ENCODE peak calls at places on chromosomes 3 and 15, in eight cellular contexts. M is thoracic aorta; V is HT1080; X is activated T-cell treated with anti-CD3 and anti-CD28 coated beads, Interleukin-2, amount 50 U/mL, for 4 hours; O is central memory CD4-positive, alpha-beta T cell; P is NCI-H524; A is astrocyte; U is hippocampal formation. C is an unnamed sample.

GRCh38 chr3:38497026-38497425 is 886 bp downstream of the EXOG start:
- DNase-seq in M (no peak), V (no peak), X (no peak), O (no peak), P (peak), A (peak), U (no peak), C (no peak)

GRCh38 chr15:100314809-100315400 is 26.9 kb downstream of the ADAMTS17 start:
- DNase-seq in M (no peak), V (no peak), X (no peak), O (no peak), P (no peak), A (no peak), U (no peak), C (peak)

GRCh38 chr15:69666441-69666882 is 213.8 kb downstream of the RPLP1 start:
- DNase-seq in M (no peak), V (peak), X (no peak), O (no peak), P (no peak), A (peak), U (no peak), C (no peak)

GRCh38 chr3:48996640-48997039 is 6.6 kb downstream of the P4HTM start:
- DNase-seq in M (no peak), V (no peak), X (no peak), O (no peak), P (no peak), A (no peak), U (no peak), C (no peak)

GRCh38 chr3:192916455-192917257 is 1.0 kb downstream of the MB21D2 start:
- DNase-seq in M (no peak), V (peak), X (peak), O (peak), P (peak), A (peak), U (peak), C (peak)

GRCh38 chr15:94348084-94348483 is 116.7 kb downstream of the MCTP2 start:
- DNase-seq in M (no peak), V (no peak), X (no peak), O (no peak), P (no peak), A (no peak), U (no peak), C (no peak)

GRCh38 chr15:67144609-67145306 is 79.4 kb downstream of the SMAD3 start:
- DNase-seq in M (no peak), V (peak), X (no peak), O (no peak), P (no peak), A (peak), U (no peak), C (peak)

GRCh38 chr15:33244471-33244870 is 50.0 kb upstream of the FMN1 start:
- DNase-seq in M (no peak), V (no peak), X (no peak), O (no peak), P (no peak), A (no peak), U (no peak), C (no peak)

GRCh38 chr15:53446376-53446775 is 313.1 kb downstream of the WDR72 start:
- DNase-seq in M (no peak), V (no peak), X (no peak), O (no peak), P (no peak), A (no peak), U (no peak), C (no peak)

GRCh38 chr3:47522082-47522987 is 8.8 kb upstream of the ELP6 start:
- DNase-seq in M (peak), V (peak), X (peak), O (peak), P (peak), A (peak), U (peak), C (peak)

GRCh38 chr3:188021041-188021440 is 132.9 kb upstream of the LPP start:
- DNase-seq in M (no peak), V (no peak), X (no peak), O (no peak), P (no peak), A (no peak), U (no peak), C (no peak)

GRCh38 chr15:77504310-77504709 is 83.6 kb downstream of the HMG20A start:
- DNase-seq in M (no peak), V (no peak), X (no peak), O (no peak), P (peak), A (no peak), U (peak), C (no peak)

GRCh38 chr3:127233371-127233770 is 40.4 kb downstream of the PRR23E start:
- DNase-seq in M (no peak), V (no peak), X (no peak), O (no peak), P (no peak), A (no peak), U (no peak), C (peak)

GRCh38 chr3:28915711-28916481 is 365.0 kb upstream of the RBMS3 start:
- DNase-seq in M (no peak), V (peak), X (no peak), O (no peak), P (peak), A (peak), U (peak), C (peak)

GRCh38 chr3:126932188-126932931 is 50.6 kb upstream of the PLXNA1 start:
- DNase-seq in M (no peak), V (peak), X (no peak), O (no peak), P (no peak), A (peak), U (no peak), C (no peak)

C was measured in H9.